ENCODE peak calls at places on chromosomes 16 and 17, in four cellular contexts. One of them, this sample, is unnamed.

GRCh38 chr17:32192379-32192778 is 50.1 kb downstream of the RHOT1 start:
- DNase-seq in cardiac muscle cell: peak; percentile 8
- DNase-seq in neural crest cell: no peak
- DNase-seq in PC-9: no peak
- DNase-seq in this sample: no peak

GRCh38 chr16:10599626-10600025 is 19.2 kb upstream of the EMP2 start:
- DNase-seq in cardiac muscle cell: no peak
- DNase-seq in neural crest cell: no peak
- DNase-seq in PC-9: no peak
- DNase-seq in this sample: no peak

GRCh38 chr16:14399397-14400284 is 230.4 kb downstream of the PARN start:
- DNase-seq in neural crest cell: no peak
- DNase-seq in PC-9: peak; percentile 85
- DNase-seq in cardiac muscle cell: peak; percentile 58
- DNase-seq in this sample: no peak

GRCh38 chr16:25613931-25614330 is 77.8 kb upstream of the HS3ST4 start:
- DNase-seq in neural crest cell: no peak
- DNase-seq in cardiac muscle cell: no peak
- DNase-seq in PC-9: no peak
- DNase-seq in this sample: no peak

GRCh38 chr17:9467518-9467917 is 108.1 kb downstream of the STX8 start:
- DNase-seq in PC-9: no peak
- DNase-seq in neural crest cell: no peak
- DNase-seq in cardiac muscle cell: no peak
- DNase-seq in this sample: peak; percentile 28

GRCh38 chr17:78359216-78359935 is 501 bp downstream of the SOCS3 start:
- DNase-seq in neural crest cell: peak; percentile 33
- DNase-seq in cardiac muscle cell: peak; percentile 67
- DNase-seq in PC-9: no peak
- DNase-seq in this sample: peak; percentile 54

GRCh38 chr17:2842464-2842863 is 46.2 kb downstream of the RAP1GAP2 start:
- DNase-seq in cardiac muscle cell: no peak
- DNase-seq in PC-9: no peak
- DNase-seq in neural crest cell: no peak
- DNase-seq in this sample: no peak

GRCh38 chr17:7852262-7852670 is 2.6 kb upstream of the TMEM88 start:
- DNase-seq in neural crest cell: no peak
- DNase-seq in PC-9: no peak
- DNase-seq in cardiac muscle cell: no peak
- DNase-seq in this sample: no peak

GRCh38 chr16:66603537-66604375 is 748 bp upstream of the CMTM3 start:
- DNase-seq in PC-9: no peak
- DNase-seq in cardiac muscle cell: peak; percentile 68
- DNase-seq in neural crest cell: peak; percentile 65
- DNase-seq in this sample: peak; percentile 65

DNA sequence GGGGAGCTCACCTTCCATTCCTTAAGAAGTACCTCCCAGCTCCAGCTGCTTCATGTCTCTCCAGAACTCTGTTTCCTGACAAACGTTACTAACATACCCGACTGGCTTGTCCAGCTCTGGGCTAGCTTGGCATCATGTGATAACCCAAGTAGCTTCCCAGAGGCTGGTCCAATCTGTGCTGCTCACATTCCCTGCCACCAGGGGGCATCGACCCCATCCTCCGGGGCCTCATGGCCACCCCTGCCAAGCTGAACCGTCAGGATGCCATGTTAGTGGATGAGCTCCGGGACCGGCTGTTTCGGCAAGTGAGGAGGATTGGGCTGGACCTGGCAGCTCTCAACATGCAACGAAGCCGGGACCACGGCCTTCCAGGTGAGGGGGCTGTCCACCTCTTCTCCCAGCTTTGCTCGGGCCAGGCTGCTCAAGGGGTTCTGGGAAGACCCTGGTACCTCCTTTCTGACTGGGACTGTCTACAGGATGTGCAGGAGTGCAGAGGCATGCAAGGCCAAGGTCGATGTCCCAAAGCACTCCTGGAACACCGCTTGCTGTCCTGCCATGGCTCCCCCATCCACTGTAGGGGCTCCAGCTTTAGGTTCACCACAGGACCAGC is 7.6 kb downstream of the EPX start:
- DNase-seq in PC-9: peak; percentile 65
- DNase-seq in neural crest cell: peak; percentile 62
- DNase-seq in cardiac muscle cell: peak; percentile 60
- DNase-seq in this sample: peak; percentile 78
- TF ChIP-seq CTCF in PC-9: peak; percentile 68
- TF ChIP-seq CTCF in neural crest cell: peak; percentile 66
- TF ChIP-seq CTCF in cardiac muscle cell: peak; percentile 65
- TF ChIP-seq CTCF in this sample: peak; percentile 76

GRCh38 chr17:28367641-28368305 is 2.3 kb downstream of the VTN start:
- DNase-seq in neural crest cell: no peak
- DNase-seq in PC-9: no peak
- DNase-seq in cardiac muscle cell: no peak
- DNase-seq in this sample: no peak

GRCh38 chr17:28364665-28365363 is at the start of gene SEBOX:
- DNase-seq in PC-9: no peak
- DNase-seq in neural crest cell: no peak
- DNase-seq in cardiac muscle cell: no peak
- DNase-seq in this sample: no peak

GRCh38 chr17:28365487-28365886 is 488 bp upstream of the SEBOX start:
- DNase-seq in cardiac muscle cell: no peak
- DNase-seq in PC-9: no peak
- DNase-seq in neural crest cell: no peak
- DNase-seq in this sample: no peak

GRCh38 chr17:28368306-28368831 is 1.7 kb downstream of the VTN start:
- DNase-seq in cardiac muscle cell: no peak
- DNase-seq in PC-9: no peak
- DNase-seq in neural crest cell: no peak
- DNase-seq in this sample: no peak

GRCh38 chr17:28366605-28367004 is 1.6 kb upstream of the SEBOX start:
- DNase-seq in neural crest cell: no peak
- DNase-seq in cardiac muscle cell: no peak
- DNase-seq in PC-9: no peak
- DNase-seq in this sample: no peak
- TF ChIP-seq CTCF in neural crest cell: no peak
- TF ChIP-seq CTCF in cardiac muscle cell: no peak
- TF ChIP-seq CTCF in PC-9: no peak
- TF ChIP-seq CTCF in this sample: no peak

DNA sequence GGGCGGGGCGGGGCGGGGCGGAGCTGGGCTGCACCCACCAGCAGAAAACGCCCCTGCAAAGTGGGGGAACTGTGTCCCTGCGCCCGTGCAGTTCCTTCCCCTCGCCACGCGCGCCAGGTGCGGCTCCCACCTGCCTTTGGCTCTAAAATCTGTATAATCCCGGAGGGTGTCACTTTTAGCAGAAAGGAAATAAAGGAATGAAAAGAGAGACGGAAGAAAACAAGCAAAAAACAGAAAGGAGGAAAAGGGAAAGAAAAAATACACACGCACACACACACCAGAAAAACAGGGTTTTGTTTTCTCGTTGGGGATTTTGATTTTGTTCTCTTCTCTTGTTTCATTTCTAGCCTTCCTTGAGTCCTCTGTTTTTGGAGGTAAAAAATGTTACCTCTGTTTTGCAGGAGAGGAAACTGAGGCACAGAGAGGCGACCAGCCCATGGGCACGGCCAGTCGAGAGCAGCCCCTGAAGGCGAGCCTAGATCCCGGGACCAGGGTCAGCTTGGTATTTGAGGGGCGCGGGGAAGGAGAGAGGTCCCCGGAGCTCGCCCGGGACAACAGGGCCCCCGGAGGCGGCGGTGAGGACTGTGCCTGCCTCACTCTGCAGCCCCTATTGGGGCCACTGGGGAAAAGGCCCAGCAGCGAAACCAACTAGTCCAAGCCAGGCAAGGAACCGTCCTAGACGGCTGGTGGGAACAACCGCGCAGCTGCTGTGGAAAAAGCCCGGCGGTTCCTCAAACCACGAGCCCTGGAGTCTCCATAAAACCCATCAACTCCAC is 594 bp upstream of the CARHSP1 start:
- DNase-seq in PC-9: no peak
- DNase-seq in cardiac muscle cell: no peak
- DNase-seq in neural crest cell: no peak
- DNase-seq in this sample: no peak
- TF ChIP-seq CTCF in PC-9: no peak
- TF ChIP-seq CTCF in cardiac muscle cell: no peak
- TF ChIP-seq CTCF in neural crest cell: no peak
- TF ChIP-seq CTCF in this sample: no peak

GRCh38 chr17:13014801-13015200 is 3.0 kb downstream of the ELAC2 start:
- DNase-seq in PC-9: no peak
- DNase-seq in neural crest cell: no peak
- DNase-seq in cardiac muscle cell: no peak
- DNase-seq in this sample: no peak

GRCh38 chr17:13016881-13017622 is 775 bp downstream of the ELAC2 start:
- DNase-seq in cardiac muscle cell: peak; percentile 19
- DNase-seq in PC-9: no peak
- DNase-seq in neural crest cell: no peak
- DNase-seq in this sample: peak; percentile 14

DNA sequence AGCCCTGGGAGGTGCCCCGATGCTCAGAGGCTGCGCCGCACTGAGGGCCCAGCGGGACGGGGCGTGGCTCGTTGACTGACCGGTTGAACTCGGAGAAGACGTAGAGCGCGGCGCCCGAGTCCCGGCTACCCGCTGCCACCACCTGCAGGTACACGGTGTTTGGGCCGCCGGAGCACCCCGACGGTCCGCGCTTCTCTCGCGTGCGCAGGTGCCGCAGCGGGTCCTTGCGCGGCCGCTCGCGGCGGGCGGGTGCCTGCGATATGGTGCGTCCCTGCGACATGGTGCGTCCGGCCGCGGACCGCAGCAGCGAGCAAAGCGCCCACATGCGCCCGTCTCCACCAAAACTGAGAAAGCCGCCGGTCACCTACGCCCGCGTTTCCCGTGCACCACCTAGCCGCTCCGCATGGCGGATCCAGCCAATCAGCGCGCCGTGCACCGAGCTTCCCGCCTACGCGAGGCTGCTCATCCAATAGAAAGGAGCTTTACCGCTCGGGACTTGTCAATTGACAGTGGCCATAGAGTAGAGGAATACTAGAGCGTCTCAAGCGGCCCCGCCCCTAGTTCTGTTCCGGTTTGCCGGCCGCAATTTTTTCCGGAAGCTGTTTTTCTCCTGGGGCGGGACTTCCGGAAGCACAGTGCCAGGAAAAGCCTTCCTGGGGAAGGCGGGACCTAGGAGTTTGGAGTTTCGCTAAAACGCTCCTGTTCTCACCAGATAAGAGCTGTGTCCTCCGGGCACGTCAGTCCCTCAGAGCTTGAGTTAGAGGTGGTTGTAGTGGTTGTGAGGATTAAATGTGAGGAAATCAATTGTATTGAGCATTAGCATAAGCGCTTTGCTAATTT is at the start of gene ELAC2:
- DNase-seq in cardiac muscle cell: peak; percentile 99
- DNase-seq in PC-9: peak; percentile 94
- DNase-seq in neural crest cell: peak; percentile 91
- DNase-seq in this sample: peak; percentile 93
- TF ChIP-seq CTCF in cardiac muscle cell: no peak
- TF ChIP-seq CTCF in PC-9: no peak
- TF ChIP-seq CTCF in neural crest cell: peak; percentile 33
- TF ChIP-seq CTCF in this sample: no peak

DNA sequence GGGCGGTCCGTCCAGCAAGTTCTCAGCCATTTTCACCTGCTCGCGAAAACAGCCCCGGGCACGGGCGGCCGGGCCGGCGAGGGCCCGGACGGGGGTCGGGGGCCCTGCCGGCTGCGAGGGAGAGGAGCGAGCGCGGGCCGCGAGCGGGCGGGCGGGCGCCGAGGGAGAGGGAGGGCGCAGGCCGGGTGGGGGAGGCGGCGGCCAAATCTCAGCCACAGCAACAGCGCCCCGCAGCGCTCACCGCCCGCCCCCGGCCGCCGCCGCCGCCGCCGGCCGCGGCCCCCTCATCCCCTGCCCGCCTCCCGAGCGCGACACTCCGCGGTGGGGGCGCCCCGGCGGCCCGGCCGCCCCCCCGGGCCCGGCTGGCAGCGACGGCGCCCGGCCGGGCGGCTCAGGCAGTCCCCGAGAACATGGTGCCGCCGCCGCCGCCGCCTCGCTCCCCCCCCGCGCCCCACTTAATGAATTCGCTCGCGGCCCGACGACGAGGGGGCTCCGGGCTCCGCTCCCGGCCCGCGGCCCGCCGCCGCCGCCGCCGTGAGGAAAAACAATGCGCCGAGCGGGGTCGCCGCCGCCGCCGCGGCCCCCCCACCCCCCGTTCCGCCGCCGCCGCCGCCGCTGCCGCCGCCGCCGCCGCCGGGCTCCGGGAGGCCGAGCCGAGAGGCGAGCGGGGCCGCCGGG is 487 bp downstream of the CREBBP start:
- DNase-seq in cardiac muscle cell: peak; percentile 71
- DNase-seq in neural crest cell: peak; percentile 41
- DNase-seq in PC-9: no peak
- DNase-seq in this sample: peak; percentile 71
- TF ChIP-seq CTCF in cardiac muscle cell: no peak
- TF ChIP-seq CTCF in neural crest cell: no peak
- TF ChIP-seq CTCF in PC-9: no peak
- TF ChIP-seq CTCF in this sample: no peak

GRCh38 chr16:68445458-68445857 is 2.9 kb downstream of the SMPD3 start:
- DNase-seq in neural crest cell: peak; percentile 64
- DNase-seq in PC-9: peak; percentile 65
- DNase-seq in cardiac muscle cell: peak; percentile 50
- DNase-seq in this sample: peak; percentile 79
- TF ChIP-seq CTCF in neural crest cell: peak; percentile 62
- TF ChIP-seq CTCF in PC-9: peak; percentile 77
- TF ChIP-seq CTCF in cardiac muscle cell: peak; percentile 52
- TF ChIP-seq CTCF in this sample: peak; percentile 75

DNA sequence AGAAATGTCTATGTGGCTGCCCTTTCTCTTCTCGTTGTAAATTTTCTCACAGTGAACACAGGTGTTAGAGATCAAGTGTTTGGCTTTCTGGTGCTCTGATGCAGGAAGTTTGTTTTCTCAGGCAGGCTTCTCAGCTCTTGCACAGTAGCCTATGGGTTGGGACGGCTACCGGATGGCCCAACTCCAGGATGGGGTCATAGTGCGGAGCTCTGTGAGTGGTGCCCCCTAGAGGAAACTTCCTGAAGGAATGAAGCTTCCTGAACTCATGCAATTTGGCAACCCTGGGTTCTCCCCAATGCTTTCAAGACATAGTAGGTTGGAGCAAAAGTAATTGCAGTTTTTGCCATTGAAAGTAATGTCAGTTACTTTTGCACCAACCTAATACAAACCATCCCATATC is 407.5 kb upstream of the HSBP1 start:
- DNase-seq in PC-9: no peak
- DNase-seq in cardiac muscle cell: peak; percentile 12
- DNase-seq in neural crest cell: no peak
- DNase-seq in this sample: peak; percentile 3
- TF ChIP-seq CTCF in PC-9: no peak
- TF ChIP-seq CTCF in cardiac muscle cell: peak; percentile 10
- TF ChIP-seq CTCF in neural crest cell: no peak
- TF ChIP-seq CTCF in this sample: no peak

This sample was measured in endothelial cell.